ENCODE peak calls at places on chromosomes 1 and 21, in ten cellular contexts. W, Z, M, A, X, P, V, J, N and E are unnamed samples.

GRCh38 chr1:932776-933602 is 9.3 kb downstream of the SAMD11 start:
- DNase-seq in A (no peak), P (no peak), J (no peak), M (no peak), W (no peak), X (no peak), V (no peak), N (no peak), Z (no peak), E (no peak)

GRCh38 chr1:239816090-239816812 is 275.4 kb upstream of the FMN2 start:
- DNase-seq in X (no peak), V (peak; percentile 82), W (peak; percentile 47), N (peak; percentile 32), A (peak; percentile 40), J (no peak), P (peak; percentile 58), M (no peak), Z (peak; percentile 30), E (peak; percentile 4)

GRCh38 chr21:16196521-16197208 is 466.9 kb downstream of the USP25 start:
- DNase-seq in J (no peak), X (no peak), W (no peak), M (no peak), P (no peak), V (peak; percentile 31), Z (no peak), A (peak; percentile 49), N (no peak), E (no peak)

GRCh38 chr1:171472183-171472647 is 13.1 kb upstream of the PRRC2C start:
- DNase-seq in X (no peak), V (no peak), A (no peak), N (no peak), M (no peak), Z (no peak), P (no peak), J (no peak), W (no peak), E (no peak)

GRCh38 chr1:61322769-61323168 is 240.4 kb downstream of the NFIA start:
- DNase-seq in V (no peak), X (no peak), P (no peak), A (no peak), M (no peak), Z (no peak), N (no peak), J (no peak), W (no peak), E (no peak)

GRCh38 chr1:223730471-223730870 is 18.1 kb downstream of the CAPN2 start:
- DNase-seq in P (no peak), Z (no peak), X (no peak), V (peak; percentile 72), A (no peak), J (no peak), M (no peak), N (no peak), W (no peak), E (no peak)

GRCh38 chr1:41486892-41487728 is 2.6 kb upstream of the EDN2 start:
- DNase-seq in M (no peak), W (peak; percentile 60), P (no peak), Z (no peak), J (peak; percentile 44), N (no peak), A (peak; percentile 41), V (no peak), X (no peak), E (no peak)

GRCh38 chr21:38284221-38284620 is 27.4 kb downstream of the KCNJ15 start:
- DNase-seq in J (no peak), Z (no peak), M (no peak), P (no peak), N (no peak), W (no peak), X (no peak), A (no peak), V (no peak), E (no peak)

GRCh38 chr1:236426215-236426614 is 32.1 kb downstream of the EDARADD start:
- DNase-seq in M (no peak), P (no peak), A (no peak), N (no peak), J (no peak), W (no peak), V (no peak), X (no peak), Z (no peak), E (no peak)

GRCh38 chr1:37553927-37554808 is at the start of gene SNIP1:
- DNase-seq in N (peak; percentile 76), M (peak; percentile 79), W (peak; percentile 94), Z (peak; percentile 91), V (peak; percentile 98), X (peak; percentile 95), A (peak; percentile 94), J (peak; percentile 91), P (peak; percentile 97), E (peak; percentile 73)

GRCh38 chr1:32220746-32221580 is 1.2 kb downstream of the TMEM234 start:
- DNase-seq in A (no peak), P (peak; percentile 22), N (no peak), W (no peak), J (no peak), M (no peak), Z (no peak), V (no peak), X (peak; percentile 68), E (no peak)

GRCh38 chr1:32221581-32221979 is 573 bp downstream of the TMEM234 start:
- DNase-seq in Z (no peak), P (peak; percentile 80), W (no peak), M (no peak), V (peak; percentile 25), X (no peak), J (no peak), N (no peak), A (no peak), E (no peak)

GRCh38 chr1:32221980-32222751 is at the start of the genes EIF3I and TMEM234:
- DNase-seq in Z (peak; percentile 90), P (peak; percentile 95), N (peak; percentile 81), J (peak; percentile 94), W (peak; percentile 95), A (peak; percentile 92), X (peak; percentile 93), V (peak; percentile 98), M (peak; percentile 70), E (peak; percentile 64)

GRCh38 chr1:32224285-32224684 is 2.1 kb downstream of the EIF3I start:
- DNase-seq in A (no peak), X (no peak), P (peak; percentile 15), J (no peak), Z (no peak), N (no peak), W (no peak), M (no peak), V (no peak), E (no peak)

DNA sequence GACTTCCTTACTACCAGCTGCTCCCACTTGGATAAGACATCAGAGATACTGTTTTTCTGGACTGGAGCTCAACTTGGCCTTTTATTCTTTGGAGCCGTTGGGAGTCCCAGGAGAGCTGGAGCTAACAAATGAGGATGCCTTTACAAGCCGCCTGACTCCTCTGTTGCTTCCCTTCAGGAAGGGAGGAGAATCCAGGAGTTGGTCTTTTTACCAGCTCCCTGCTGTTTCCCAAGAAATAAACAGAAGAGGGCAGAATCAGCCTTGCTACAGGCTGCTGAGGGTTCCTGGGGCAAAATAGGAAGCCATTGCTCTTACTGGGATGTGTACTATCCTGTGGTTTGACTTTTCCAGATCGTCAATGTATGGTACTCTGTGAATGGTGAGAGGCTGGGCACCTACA is 1.5 kb downstream of the EIF3I start:
- DNase-seq in N (no peak), W (no peak), Z (no peak), J (no peak), P (peak; percentile 44), X (no peak), A (peak; percentile 43), V (no peak), M (no peak), E (no peak)
- H3K4me3 ChIP-seq in N (no peak overlapping the region), W (no peak overlapping the region), Z (no peak overlapping the region), J (peak overlapping the region; percentile 88), P (peak overlapping the region; percentile 17), X (peak overlapping the region; percentile 96), A (no peak overlapping the region), V (peak overlapping the region; percentile 98), M (peak overlapping the region; percentile 98), E (no peak overlapping the region)

DNA sequence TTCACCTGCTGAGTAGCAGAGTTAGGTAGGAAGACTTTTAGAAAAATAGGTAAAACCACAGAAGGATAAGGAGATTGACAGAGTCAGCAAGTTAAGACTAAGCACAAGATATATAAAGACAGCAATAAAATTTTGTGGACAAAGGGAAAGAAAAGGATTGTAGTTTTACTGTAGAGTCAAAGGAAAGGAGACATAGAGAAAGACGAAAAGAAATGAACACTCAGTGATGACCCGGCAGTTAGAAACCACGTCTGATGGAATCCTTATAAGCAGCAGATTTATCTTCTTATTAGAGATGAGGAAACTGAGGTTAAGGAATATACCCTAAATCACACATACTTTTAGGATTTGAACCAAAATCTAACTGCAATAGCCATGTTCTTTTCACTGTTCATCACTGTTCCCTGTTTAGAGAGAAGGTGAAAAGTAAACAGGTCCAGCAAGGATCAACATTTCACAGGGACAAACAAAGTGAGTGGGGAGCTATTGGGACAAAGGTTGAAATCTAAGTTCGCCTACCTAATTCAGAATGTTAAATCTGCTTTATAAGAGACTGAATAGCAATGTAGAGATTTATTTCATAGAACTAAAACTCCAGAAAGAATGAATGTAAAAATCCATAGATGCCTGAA is 6.8 kb downstream of the FRRS1 start:
- DNase-seq in W (no peak), J (no peak), V (no peak), Z (no peak), P (no peak), N (no peak), M (no peak), X (no peak), A (no peak), E (no peak)
- H3K4me3 ChIP-seq in W (no peak overlapping the region), J (no peak overlapping the region), V (no peak overlapping the region), Z (no peak overlapping the region), P (no peak overlapping the region), N (no peak overlapping the region), M (no peak overlapping the region), X (no peak overlapping the region), A (no peak overlapping the region), E (no peak overlapping the region)

GRCh38 chr1:53934170-53934765 is 11.2 kb downstream of the IFT25 start:
- DNase-seq in A (no peak), P (no peak), W (no peak), M (no peak), N (no peak), Z (no peak), V (no peak), X (peak; percentile 8), J (no peak), E (no peak)
- H3K4me3 ChIP-seq in A (no peak overlapping the region), P (no peak overlapping the region), W (no peak overlapping the region), M (no peak overlapping the region), N (no peak overlapping the region), Z (no peak overlapping the region), V (no peak overlapping the region), X (no peak overlapping the region), J (no peak overlapping the region), E (no peak overlapping the region)

DNA sequence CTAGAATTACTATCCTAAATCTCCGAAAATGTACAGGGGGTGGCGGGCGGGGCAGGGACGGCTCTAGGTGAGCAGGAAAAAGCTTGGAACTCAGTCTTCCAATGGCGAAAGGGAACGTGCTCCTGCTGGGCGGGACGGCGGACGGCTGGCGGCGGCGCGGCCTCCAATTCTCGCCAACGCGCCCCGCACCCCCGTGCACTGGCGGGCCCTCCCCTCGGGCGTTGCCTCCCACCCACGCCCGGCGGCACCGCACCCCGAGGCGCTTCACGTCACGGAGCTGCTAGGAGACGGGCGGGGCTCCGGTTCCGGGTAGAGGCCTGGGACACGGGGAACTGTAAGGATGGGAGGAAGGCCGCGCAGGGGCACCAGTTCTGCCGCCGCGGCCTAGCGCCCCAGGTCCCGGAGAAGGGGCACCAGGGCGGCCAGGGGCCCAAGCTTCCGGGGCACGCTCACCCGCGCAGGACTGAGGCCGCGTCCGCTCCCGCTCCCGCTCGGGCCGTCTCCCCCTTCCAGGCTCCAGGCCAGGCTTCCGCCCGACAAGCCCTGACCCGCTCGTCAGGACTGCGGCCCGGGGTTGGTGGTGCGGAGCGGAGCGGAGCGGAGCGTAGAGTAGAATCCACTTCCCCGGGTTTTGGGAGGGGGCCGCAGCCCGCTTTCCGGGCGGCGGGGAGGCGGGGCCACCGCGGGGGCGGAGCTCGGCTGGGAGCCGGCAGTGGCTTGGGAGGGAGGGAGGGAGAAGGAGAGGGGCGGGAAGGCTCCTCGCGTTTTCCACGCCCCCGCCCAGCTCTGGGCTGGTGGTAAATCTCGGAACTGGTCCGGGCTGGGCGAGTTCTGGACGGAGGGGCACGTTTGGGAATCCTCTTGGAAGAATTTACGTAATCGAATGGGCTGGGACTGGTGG is at the start of gene DDX59:
- DNase-seq in X (peak; percentile 92), W (peak; percentile 98), P (peak; percentile 99), M (peak; percentile 91), Z (peak; percentile 100), V (peak; percentile 99), J (peak; percentile 97), A (peak; percentile 99), N (peak; percentile 94), E (peak; percentile 94)
- H3K4me3 ChIP-seq in X (peak within 1 kb of the TSS; percentile 78), W (peak within 1 kb of the TSS; percentile 64), P (peak within 1 kb of the TSS; percentile 95), M (peak within 1 kb of the TSS; percentile 68), Z (peak within 1 kb of the TSS; percentile 98), V (peak within 1 kb of the TSS; percentile 89), J (peak within 1 kb of the TSS; percentile 86), A (peak within 1 kb of the TSS; percentile 83), N (peak within 1 kb of the TSS; percentile 83), E (peak within 1 kb of the TSS; percentile 86)